ENCODE peak calls at places on chromosomes 5 and 9, in five cellular contexts. W, A, K, G and R are unnamed samples.
A peak's percentile ranks its signal among the peaks of the same experiment; 100 is the strongest.

GRCh38 chr5:26833596-26833995 is 204.8 kb downstream of the CDH9 start:
- DNase-seq in W (peak; percentile 3), A (no peak), K (no peak), G (no peak), R (no peak)

GRCh38 chr9:103992938-103993595 is 101.0 kb upstream of the SMC2 start:
- DNase-seq in W (no peak), A (no peak), K (no peak), G (no peak), R (no peak)

GRCh38 chr5:150186137-150186536 is 3.7 kb upstream of the SLC6A7 start:
- DNase-seq in W (no peak), A (no peak), K (no peak), G (no peak), R (peak; percentile 73)

GRCh38 chr9:36566813-36567217 is 5.9 kb upstream of the MELK start:
- DNase-seq in W (no peak), A (no peak), K (no peak), G (peak; percentile 25), R (no peak)

GRCh38 chr5:133149333-133149732 is 97.5 kb downstream of the HSPA4 start:
- DNase-seq in W (no peak), A (no peak), K (no peak), G (no peak), R (no peak)

GRCh38 chr5:135606431-135606830 is 27.6 kb upstream of the CXCL14 start:
- DNase-seq in W (no peak), A (no peak), K (peak; percentile 17), G (no peak), R (no peak)

GRCh38 chr5:18699681-18700080 is 1065.4 kb downstream of the TAF11L14 start:
- DNase-seq in W (no peak), A (no peak), K (no peak), G (no peak), R (no peak)

GRCh38 chr5:1437452-1437851 is 7.8 kb downstream of the SLC6A3 start:
- DNase-seq in W (peak; percentile 24), A (no peak), K (no peak), G (peak; percentile 26), R (peak; percentile 73)

GRCh38 chr9:20356392-20357206 is 265.7 kb downstream of the MLLT3 start:
- DNase-seq in W (peak; percentile 78), A (peak; percentile 74), K (peak; percentile 61), G (peak; percentile 86), R (peak; percentile 77)

GRCh38 chr5:82319192-82319591 is 41.0 kb upstream of the RPS23 start:
- DNase-seq in W (no peak), A (no peak), K (no peak), G (no peak), R (no peak)

GRCh38 chr9:126164796-126165525 is 161.7 kb upstream of the MVB12B start:
- DNase-seq in W (no peak), A (no peak), K (peak; percentile 37), G (no peak), R (no peak)

GRCh38 chr5:10366310-10367297 is 13.1 kb downstream of the MARCHF6 start:
- DNase-seq in W (peak; percentile 27), A (no peak), K (no peak), G (peak; percentile 54), R (no peak)

GRCh38 chr5:179974946-179975712 is 67.4 kb upstream of the TBC1D9B start:
- DNase-seq in W (peak; percentile 20), A (peak; percentile 18), K (peak; percentile 76), G (no peak), R (peak; percentile 80)

GRCh38 chr9:128191406-128192046 is at the start of gene CIZ1:
- DNase-seq in W (peak; percentile 80), A (peak; percentile 79), K (peak; percentile 84), G (peak; percentile 68), R (peak; percentile 75)

GRCh38 chr9:120642129-120642528 is 62.2 kb upstream of the CDK5RAP2 start:
- DNase-seq in W (peak; percentile 18), A (no peak), K (no peak), G (peak; percentile 41), R (no peak)

GRCh38 chr9:132049323-132049882 is 30.3 kb downstream of the MED27 start:
- DNase-seq in W (no peak), A (no peak), K (no peak), G (no peak), R (no peak)

GRCh38 chr5:1441166-1441865 is 3.9 kb downstream of the SLC6A3 start:
- DNase-seq in W (no peak), A (no peak), K (no peak), G (no peak), R (no peak)

GRCh38 chr5:134070648-134070978 is 43.9 kb upstream of the TCF7 start:
- DNase-seq in W (peak; percentile 15), A (no peak), K (no peak), G (peak; percentile 10), R (no peak)

GRCh38 chr5:159775890-159776289 is 140.4 kb upstream of the ADRA1B start:
- DNase-seq in W (no peak), A (no peak), K (no peak), G (peak; percentile 10), R (no peak)

GRCh38 chr9:134326754-134327526 is 685 bp downstream of the RXRA start:
- DNase-seq in W (peak; percentile 57), A (no peak), K (no peak), G (peak; percentile 31), R (no peak)

GRCh38 chr5:132060501-132061161 is at the start of gene IL3:
- DNase-seq in W (no peak), A (no peak), K (peak; percentile 34), G (no peak), R (peak; percentile 23)

GRCh38 chr9:13213337-13213736 is 66.2 kb downstream of the MPDZ start:
- DNase-seq in W (peak; percentile 33), A (no peak), K (no peak), G (peak; percentile 47), R (no peak)

GRCh38 chr5:78449103-78449502 is 88.7 kb downstream of the SCAMP1 start:
- DNase-seq in W (no peak), A (no peak), K (no peak), G (no peak), R (no peak)

GRCh38 chr9:99489043-99489378 is 266.9 kb downstream of the SEC61B start:
- DNase-seq in W (peak; percentile 55), A (no peak), K (no peak), G (peak; percentile 83), R (no peak)

GRCh38 chr5:155746340-155747038 is 580.5 kb upstream of the SGCD start:
- DNase-seq in W (no peak), A (no peak), K (no peak), G (no peak), R (no peak)

GRCh38 chr9:23538604-23539003 is 287.4 kb downstream of the ELAVL2 start:
- DNase-seq in W (no peak), A (no peak), K (no peak), G (no peak), R (no peak)
- H2AFZ ChIP-seq in W (no peak overlapping the region), A (peak overlapping the region; percentile 76), K (no peak overlapping the region), G (no peak overlapping the region), R (no peak overlapping the region)

DNA sequence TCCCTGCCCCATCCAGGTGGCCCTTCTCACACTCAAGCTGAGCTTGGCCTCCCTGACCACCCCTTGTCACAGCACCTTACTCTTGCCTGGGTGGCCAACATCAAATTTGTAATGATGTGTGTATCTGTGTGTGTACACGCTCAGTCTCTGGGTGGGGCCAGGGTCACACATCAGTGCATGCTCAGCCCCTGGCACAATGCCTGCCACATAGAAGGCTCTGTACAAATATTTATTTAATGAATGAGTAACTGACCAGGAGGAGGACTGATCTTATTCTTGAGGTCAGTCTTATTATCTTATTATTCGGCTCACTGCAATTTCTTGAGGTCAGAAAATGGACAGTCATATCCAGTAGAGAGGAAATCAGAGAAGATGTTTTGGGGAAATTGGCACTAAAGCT is 41.3 kb upstream of the HAND1 start:
- DNase-seq in W (peak; percentile 29), A (no peak), K (no peak), G (peak; percentile 31), R (no peak)
- H2AK5ac ChIP-seq in W (no peak overlapping the region), A (no peak overlapping the region), K (no peak overlapping the region), G (no peak overlapping the region), R (no peak overlapping the region)

GRCh38 chr5:67495072-67495471 is 298.5 kb upstream of the CD180 start:
- DNase-seq in W (no peak), A (no peak), K (no peak), G (no peak), R (no peak)
- H2AFZ ChIP-seq in W (no peak overlapping the region), A (peak overlapping the region; percentile 55), K (no peak overlapping the region), G (no peak overlapping the region), R (no peak overlapping the region)

DNA sequence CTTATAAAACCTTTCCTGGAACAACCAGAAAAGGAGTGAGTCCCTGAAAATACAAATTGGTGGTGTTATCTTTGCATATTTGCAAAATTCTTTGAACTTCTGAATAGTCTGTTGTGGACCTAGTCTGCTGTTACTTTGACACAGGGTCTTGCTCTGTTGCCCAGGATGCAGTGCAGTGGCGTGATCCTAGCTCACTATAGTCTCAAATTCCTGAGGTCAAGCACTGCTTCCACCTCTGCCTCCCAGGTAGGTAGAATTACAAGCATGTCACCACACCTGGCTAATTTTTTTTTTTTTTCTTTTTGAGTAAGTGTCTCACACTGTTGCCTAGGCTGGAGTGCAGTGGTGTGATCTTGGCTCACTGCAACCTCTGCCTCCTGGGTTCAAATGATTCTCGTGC is 43.7 kb upstream of the SPRY4 start:
- DNase-seq in W (no peak), A (no peak), K (no peak), G (no peak), R (no peak)
- H2AK5ac ChIP-seq in W (no peak overlapping the region), A (no peak overlapping the region), K (no peak overlapping the region), G (no peak overlapping the region), R (no peak overlapping the region)

DNA sequence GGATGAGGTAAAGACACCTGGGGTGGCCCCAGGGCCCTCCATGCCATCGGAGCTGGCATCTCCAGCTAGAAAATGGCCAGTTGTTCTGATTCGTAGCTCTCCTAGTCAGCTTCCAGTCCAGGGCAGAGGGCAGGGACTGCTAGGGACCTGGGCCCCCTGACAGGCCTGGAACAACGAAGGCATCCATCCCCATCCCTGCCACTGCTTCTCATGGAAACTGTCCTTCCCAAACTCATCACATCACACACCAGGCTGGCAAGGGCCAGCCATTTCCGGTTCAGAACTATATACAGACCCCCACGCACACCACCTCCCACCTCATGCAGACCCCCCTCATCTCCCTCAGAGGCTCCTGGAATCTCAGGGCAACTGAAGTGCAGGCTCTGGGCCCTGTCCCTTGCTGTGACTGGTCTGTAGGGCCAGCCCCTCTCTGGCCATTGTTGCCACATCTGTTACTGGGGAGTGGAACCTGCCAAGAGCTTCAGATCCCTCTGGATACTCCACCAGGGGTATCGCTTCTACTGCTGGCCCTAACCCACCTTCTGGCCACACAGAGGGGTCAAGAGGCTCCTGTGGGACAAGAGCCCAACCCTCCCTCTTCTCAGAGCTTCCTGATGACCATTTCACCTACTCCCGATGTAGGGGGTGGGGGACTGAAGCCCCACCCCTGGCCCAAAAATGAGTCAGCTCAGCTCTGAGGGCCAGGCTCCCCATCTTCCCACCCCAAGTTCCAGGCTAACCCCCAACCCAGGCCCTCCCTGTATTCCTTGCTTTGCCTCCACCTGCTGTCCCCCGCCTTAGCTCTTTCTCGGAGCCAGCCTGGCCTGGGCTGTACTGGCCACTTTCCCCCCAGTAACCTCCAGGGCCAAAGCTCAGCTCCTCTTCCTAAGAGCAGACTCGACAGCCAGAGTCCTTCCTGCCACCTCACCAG is 1.2 kb upstream of the MZB1 start:
- DNase-seq in W (no peak), A (no peak), K (no peak), G (no peak), R (no peak)
- H2AFZ ChIP-seq in W (no peak overlapping the region), A (peak overlapping the region; percentile 69), K (no peak overlapping the region), G (peak overlapping the region; percentile 86), R (no peak overlapping the region)